ENCODE peak calls at places on chromosomes 5 and 9, in five cellular contexts. One of them, this sample, is unnamed.

GRCh38 chr5:172765766-172766286 is 5.2 kb downstream of the DUSP1 start:
- DNase-seq in stimulated activated CD8-positive, alpha-beta memory T cell treated with anti-CD3 and anti-CD28 coated beads, Interleukin-15, amount 100 ng/mL, for 4 hours: no peak
- DNase-seq in sciatic nerve: peak
- DNase-seq in esophagus squamous epithelium: no peak
- DNase-seq in amniotic stem cell: no peak
- DNase-seq in this sample: no peak

GRCh38 chr9:78365979-78366697 is 69.2 kb downstream of the PSAT1 start:
- DNase-seq in esophagus squamous epithelium: no peak
- DNase-seq in stimulated activated CD8-positive, alpha-beta memory T cell treated with anti-CD3 and anti-CD28 coated beads, Interleukin-15, amount 100 ng/mL, for 4 hours: no peak
- DNase-seq in amniotic stem cell: no peak
- DNase-seq in sciatic nerve: no peak
- DNase-seq in this sample: no peak

GRCh38 chr9:106860731-106861584 is 2.0 kb upstream of the ZNF462 start:
- DNase-seq in esophagus squamous epithelium: no peak
- DNase-seq in sciatic nerve: peak
- DNase-seq in stimulated activated CD8-positive, alpha-beta memory T cell treated with anti-CD3 and anti-CD28 coated beads, Interleukin-15, amount 100 ng/mL, for 4 hours: no peak
- DNase-seq in amniotic stem cell: no peak
- DNase-seq in this sample: no peak

GRCh38 chr9:77926314-77926959 is 105.2 kb downstream of the GNAQ start:
- DNase-seq in sciatic nerve: no peak
- DNase-seq in stimulated activated CD8-positive, alpha-beta memory T cell treated with anti-CD3 and anti-CD28 coated beads, Interleukin-15, amount 100 ng/mL, for 4 hours: no peak
- DNase-seq in esophagus squamous epithelium: no peak
- DNase-seq in amniotic stem cell: peak
- DNase-seq in this sample: no peak

GRCh38 chr9:126144617-126145456 is 181.8 kb upstream of the MVB12B start:
- DNase-seq in stimulated activated CD8-positive, alpha-beta memory T cell treated with anti-CD3 and anti-CD28 coated beads, Interleukin-15, amount 100 ng/mL, for 4 hours: no peak
- DNase-seq in esophagus squamous epithelium: no peak
- DNase-seq in sciatic nerve: no peak
- DNase-seq in amniotic stem cell: no peak
- DNase-seq in this sample: no peak

GRCh38 chr5:169020102-169020501 is 280.8 kb downstream of the SLIT3 start:
- DNase-seq in stimulated activated CD8-positive, alpha-beta memory T cell treated with anti-CD3 and anti-CD28 coated beads, Interleukin-15, amount 100 ng/mL, for 4 hours: no peak
- DNase-seq in sciatic nerve: no peak
- DNase-seq in esophagus squamous epithelium: no peak
- DNase-seq in amniotic stem cell: no peak
- DNase-seq in this sample: no peak

GRCh38 chr5:39765381-39765780 is 340.6 kb upstream of the DAB2 start:
- DNase-seq in amniotic stem cell: no peak
- DNase-seq in sciatic nerve: no peak
- DNase-seq in esophagus squamous epithelium: no peak
- DNase-seq in stimulated activated CD8-positive, alpha-beta memory T cell treated with anti-CD3 and anti-CD28 coated beads, Interleukin-15, amount 100 ng/mL, for 4 hours: no peak
- DNase-seq in this sample: no peak

GRCh38 chr9:98992885-98993569 is 49.3 kb downstream of the COL15A1 start:
- DNase-seq in sciatic nerve: no peak
- DNase-seq in amniotic stem cell: no peak
- DNase-seq in esophagus squamous epithelium: no peak
- DNase-seq in stimulated activated CD8-positive, alpha-beta memory T cell treated with anti-CD3 and anti-CD28 coated beads, Interleukin-15, amount 100 ng/mL, for 4 hours: no peak
- DNase-seq in this sample: no peak

GRCh38 chr5:154078305-154078704 is 39.5 kb downstream of the MFAP3 start:
- DNase-seq in sciatic nerve: no peak
- DNase-seq in stimulated activated CD8-positive, alpha-beta memory T cell treated with anti-CD3 and anti-CD28 coated beads, Interleukin-15, amount 100 ng/mL, for 4 hours: no peak
- DNase-seq in esophagus squamous epithelium: no peak
- DNase-seq in amniotic stem cell: no peak
- DNase-seq in this sample: no peak

GRCh38 chr9:104944356-104944755 is 16.4 kb upstream of the ABCA1 start:
- DNase-seq in sciatic nerve: no peak
- DNase-seq in esophagus squamous epithelium: no peak
- DNase-seq in amniotic stem cell: no peak
- DNase-seq in stimulated activated CD8-positive, alpha-beta memory T cell treated with anti-CD3 and anti-CD28 coated beads, Interleukin-15, amount 100 ng/mL, for 4 hours: no peak
- DNase-seq in this sample: no peak